ENCODE peak calls at places on chromosomes 7 and 10, in five cellular contexts. A is A549, T is PC-9, K is AG10803, W is HFFc6. X is an unnamed sample.

GRCh38 chr10:71770255-71770654 is 3.1 kb downstream of the VSIR start:
- DNase-seq in A (no peak), T (no peak), K (peak), W (no peak), X (no peak)

GRCh38 chr7:148699024-148699771 is 495 bp downstream of the CUL1 start:
- DNase-seq in A (peak), T (peak), K (peak), W (peak), X (peak)

GRCh38 chr7:41268874-41269273 is 434.0 kb downstream of the INHBA start:
- DNase-seq in A (no peak), T (no peak), K (no peak), W (no peak), X (no peak)

GRCh38 chr10:12473491-12473890 is 124.1 kb downstream of the CAMK1D start:
- DNase-seq in A (no peak), T (no peak), K (no peak), W (no peak), X (no peak)

GRCh38 chr10:103529539-103529938 is 36.0 kb downstream of the NEURL1 start:
- DNase-seq in A (no peak), T (no peak), K (no peak), W (no peak), X (no peak)

GRCh38 chr10:110547139-110547761 is 20.2 kb upstream of the SMC3 start:
- DNase-seq in A (peak), T (no peak), K (peak), W (peak), X (no peak)

GRCh38 chr7:84264341-84264740 is 69.8 kb upstream of the SEMA3A start:
- DNase-seq in A (no peak), T (no peak), K (peak), W (peak), X (no peak)

GRCh38 chr10:61943699-61944444 is 42.4 kb downstream of the ARID5B start:
- DNase-seq in A (no peak), T (peak), K (peak), W (peak), X (peak)

GRCh38 chr10:43695730-43696129 is 47.0 kb upstream of the ZNF32 start:
- DNase-seq in A (no peak), T (no peak), K (no peak), W (no peak), X (no peak)

GRCh38 chr10:110786172-110786571 is 85.6 kb upstream of the PDCD4 start:
- DNase-seq in A (no peak), T (no peak), K (no peak), W (no peak), X (no peak)

GRCh38 chr10:29448125-29448524 is 159.3 kb downstream of the LYZL1 start:
- DNase-seq in A (no peak), T (no peak), K (no peak), W (no peak), X (no peak)

GRCh38 chr7:36084485-36085091 is 68.5 kb upstream of the EEPD1 start:
- DNase-seq in A (peak), T (peak), K (peak), W (no peak), X (peak)

GRCh38 chr10:34813626-34814227 is 1.4 kb downstream of the PARD3 start:
- DNase-seq in A (peak), T (peak), K (peak), W (peak), X (no peak)

GRCh38 chr10:97911217-97911616 is 61.6 kb downstream of the GOLGA7B start:
- DNase-seq in A (no peak), T (no peak), K (no peak), W (no peak), X (no peak)

GRCh38 chr10:126924915-126925300 is 19.7 kb downstream of the DOCK1 start:
- DNase-seq in A (no peak), T (no peak), K (no peak), W (peak), X (no peak)

GRCh38 chr7:112892263-112892662 is 102.1 kb upstream of the TMEM168 start:
- DNase-seq in A (peak), T (no peak), K (peak), W (peak), X (no peak)

GRCh38 chr10:15293862-15294835 is 76.9 kb downstream of the FAM171A1 start:
- DNase-seq in A (no peak), T (no peak), K (peak), W (peak), X (no peak)

GRCh38 chr7:150974468-150975391 is 3.4 kb downstream of the KCNH2 start:
- DNase-seq in A (peak), T (peak), K (no peak), W (no peak), X (peak)

GRCh38 chr10:124792998-124793352 is 1.3 kb upstream of the EEF1AKMT2 start:
- DNase-seq in A (no peak), T (no peak), K (no peak), W (no peak), X (no peak)

GRCh38 chr7:133770863-133771492 is 356.2 kb upstream of the LRGUK start:
- DNase-seq in A (peak), T (no peak), K (peak), W (peak), X (peak)

GRCh38 chr10:79146611-79147130 is 77.9 kb downstream of the ZMIZ1 start:
- DNase-seq in A (no peak), T (no peak), K (peak), W (no peak), X (no peak)

GRCh38 chr7:30594055-30594539 is 581 bp upstream of the GARS1 start:
- DNase-seq in A (peak), T (peak), K (peak), W (peak), X (peak)

GRCh38 chr7:111775205-111775604 is 212.9 kb upstream of the IMMP2L start:
- DNase-seq in A (no peak), T (no peak), K (no peak), W (no peak), X (no peak)

GRCh38 chr7:155001756-155002410 is 1.0 kb downstream of the PAXIP1 start:
- DNase-seq in A (peak), T (peak), K (peak), W (peak), X (peak)

GRCh38 chr10:44415121-44415520 is 30.2 kb upstream of the CXCL12 start:
- DNase-seq in A (no peak), T (no peak), K (peak), W (peak), X (no peak)

GRCh38 chr10:113139695-113140094 is 189.6 kb downstream of the TCF7L2 start:
- DNase-seq in A (no peak), T (no peak), K (peak), W (peak), X (no peak)
- TF ChIP-seq CTCF in A (peak), T (no peak), K (peak), W (peak), X (no peak)

GRCh38 chr10:93415693-93416092 is 66.4 kb downstream of the MYOF start:
- DNase-seq in A (no peak), T (no peak), K (no peak), W (no peak), X (no peak)
- TF ChIP-seq CTCF in A (peak), T (peak), K (peak), W (peak), X (no peak)

DNA sequence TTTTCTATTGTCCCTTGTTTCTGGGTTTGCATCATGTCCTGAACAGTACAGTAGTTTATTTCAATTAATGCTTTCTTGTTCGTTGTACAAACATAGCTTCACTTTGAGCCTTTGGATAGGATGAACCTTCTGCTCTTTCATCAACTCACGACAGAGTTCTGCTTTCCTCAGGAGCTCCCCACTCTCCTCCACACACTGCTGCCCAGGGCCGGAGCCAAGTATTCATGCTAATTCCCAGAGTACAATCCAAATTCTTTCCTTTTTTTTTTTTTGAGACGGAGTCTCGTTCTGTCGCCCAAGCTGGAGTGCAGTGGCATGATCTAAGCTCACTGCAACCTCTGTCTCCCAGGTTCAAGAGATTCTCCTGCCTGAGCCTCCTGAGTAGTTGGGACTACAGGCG is 7.5 kb upstream of the NUP205 start:
- DNase-seq in A (no peak), T (no peak), K (no peak), W (no peak), X (no peak)
- TF ChIP-seq CTCF in A (no peak), T (no peak), K (no peak), W (no peak), X (no peak)

DNA sequence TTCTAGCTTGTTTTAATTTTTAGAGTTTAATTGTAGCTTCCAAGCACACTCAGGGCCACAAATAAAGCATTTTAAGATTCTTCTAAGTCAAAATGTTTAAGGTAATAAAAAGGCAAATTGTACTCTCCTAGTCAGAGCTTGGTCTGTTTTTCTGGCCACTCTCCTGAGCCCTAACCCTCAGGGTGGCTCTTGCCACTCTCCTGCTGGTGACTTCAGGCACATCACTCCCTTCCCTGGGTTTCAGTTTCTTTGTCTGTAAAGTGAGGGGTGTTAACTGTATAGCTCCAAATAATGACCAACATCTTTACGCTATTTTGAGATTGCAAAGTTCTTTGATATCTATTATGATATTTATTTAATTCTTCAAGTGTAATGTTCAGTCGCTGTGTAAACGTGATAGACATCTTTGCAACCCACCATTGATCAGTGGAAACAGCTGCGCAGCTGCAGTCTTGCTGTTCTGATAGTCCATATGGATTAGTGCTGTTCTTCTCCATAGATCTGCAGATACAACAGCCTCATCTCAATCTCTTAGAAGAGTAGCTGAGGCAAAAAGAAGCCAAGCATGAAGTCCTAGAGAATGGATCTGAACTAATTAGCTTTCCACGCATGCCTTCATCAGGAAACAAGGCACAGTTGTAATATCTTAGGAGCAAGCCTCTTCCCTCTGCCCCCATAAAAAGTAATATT is 189.9 kb downstream of the PLPP4 start:
- DNase-seq in A (no peak), T (no peak), K (no peak), W (no peak), X (no peak)
- TF ChIP-seq CTCF in A (no peak), T (no peak), K (peak), W (no peak), X (no peak)

GRCh38 chr7:55538538-55538937 is 33.8 kb downstream of the VOPP1 start:
- DNase-seq in A (no peak), T (no peak), K (peak), W (peak), X (no peak)

GRCh38 chr7:55534916-55535636 is 37.2 kb downstream of the VOPP1 start:
- DNase-seq in A (no peak), T (no peak), K (no peak), W (no peak), X (no peak)

GRCh38 chr7:55537458-55537825 is 34.9 kb downstream of the VOPP1 start:
- DNase-seq in A (no peak), T (no peak), K (no peak), W (no peak), X (no peak)

GRCh38 chr7:55535637-55536016 is 36.7 kb downstream of the VOPP1 start:
- DNase-seq in A (no peak), T (no peak), K (no peak), W (no peak), X (no peak)

GRCh38 chr7:55536619-55537457 is 35.5 kb downstream of the VOPP1 start:
- DNase-seq in A (no peak), T (no peak), K (no peak), W (no peak), X (no peak)
- TF ChIP-seq CTCF in A (no peak), T (no peak), K (no peak), W (peak), X (no peak)

DNA sequence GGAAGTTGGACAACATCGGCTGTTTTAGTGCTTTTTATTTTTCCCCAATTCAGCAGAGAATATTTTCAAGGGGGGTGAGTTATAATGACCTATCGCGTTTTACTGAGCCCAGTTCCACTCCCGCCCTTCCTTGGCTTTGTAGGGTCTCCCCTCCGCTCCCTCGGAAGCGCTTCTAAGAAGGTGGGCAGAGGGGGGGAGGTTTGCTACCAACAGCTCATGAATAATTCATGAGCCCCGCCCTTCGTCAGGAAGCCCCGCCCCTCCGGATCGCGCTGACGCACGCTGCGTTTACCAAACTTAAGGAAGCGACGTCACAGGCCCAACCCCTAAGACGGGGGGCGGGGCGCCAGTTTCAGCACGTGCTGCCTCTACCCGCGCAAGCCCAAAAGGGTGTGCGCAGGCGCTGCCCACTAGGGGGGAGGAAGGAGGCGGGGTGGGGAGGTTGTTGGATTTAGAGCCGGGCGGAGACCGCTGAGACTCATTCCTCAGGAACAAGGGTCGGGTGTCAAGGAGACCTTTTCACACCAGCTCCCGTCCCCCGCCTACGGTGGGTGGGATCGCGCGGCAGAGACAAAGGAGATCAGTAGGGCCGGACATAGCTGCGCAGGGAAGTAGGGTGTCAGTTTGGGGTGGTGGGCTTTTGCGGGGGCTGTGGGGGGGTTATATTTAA is 529 bp upstream of the MEPCE start:
- DNase-seq in A (peak), T (peak), K (peak), W (peak), X (peak)
- TF ChIP-seq CTCF in A (no peak), T (no peak), K (peak), W (peak), X (no peak)

DNA sequence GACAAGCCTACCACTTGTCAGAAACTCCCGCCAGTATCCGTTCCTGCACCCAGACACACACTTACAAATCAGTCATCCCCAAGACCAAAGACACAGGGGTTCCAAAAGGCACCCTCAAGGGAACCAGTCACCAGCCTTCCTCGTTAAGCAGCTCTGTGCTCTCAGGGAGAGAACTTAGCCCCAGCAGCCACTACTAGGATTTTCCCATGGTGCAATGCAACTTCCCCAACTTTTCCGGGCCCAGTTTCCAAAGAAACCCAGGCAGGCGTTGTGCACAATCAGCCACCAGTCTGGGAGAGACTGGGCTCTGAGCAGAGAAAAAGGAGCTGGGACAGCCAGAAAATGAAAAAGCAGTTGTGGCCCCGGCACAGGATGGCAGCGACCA is 1.2 kb downstream of the DLG5 start:
- DNase-seq in A (peak), T (no peak), K (peak), W (peak), X (peak)
- TF ChIP-seq CTCF in A (no peak), T (no peak), K (no peak), W (no peak), X (no peak)

GRCh38 chr10:23693398-23693797 is 254.5 kb downstream of the OTUD1 start:
- DNase-seq in A (peak), T (no peak), K (no peak), W (no peak), X (peak)
- TF ChIP-seq CTCF in A (no peak), T (no peak), K (no peak), W (no peak), X (no peak)

DNA sequence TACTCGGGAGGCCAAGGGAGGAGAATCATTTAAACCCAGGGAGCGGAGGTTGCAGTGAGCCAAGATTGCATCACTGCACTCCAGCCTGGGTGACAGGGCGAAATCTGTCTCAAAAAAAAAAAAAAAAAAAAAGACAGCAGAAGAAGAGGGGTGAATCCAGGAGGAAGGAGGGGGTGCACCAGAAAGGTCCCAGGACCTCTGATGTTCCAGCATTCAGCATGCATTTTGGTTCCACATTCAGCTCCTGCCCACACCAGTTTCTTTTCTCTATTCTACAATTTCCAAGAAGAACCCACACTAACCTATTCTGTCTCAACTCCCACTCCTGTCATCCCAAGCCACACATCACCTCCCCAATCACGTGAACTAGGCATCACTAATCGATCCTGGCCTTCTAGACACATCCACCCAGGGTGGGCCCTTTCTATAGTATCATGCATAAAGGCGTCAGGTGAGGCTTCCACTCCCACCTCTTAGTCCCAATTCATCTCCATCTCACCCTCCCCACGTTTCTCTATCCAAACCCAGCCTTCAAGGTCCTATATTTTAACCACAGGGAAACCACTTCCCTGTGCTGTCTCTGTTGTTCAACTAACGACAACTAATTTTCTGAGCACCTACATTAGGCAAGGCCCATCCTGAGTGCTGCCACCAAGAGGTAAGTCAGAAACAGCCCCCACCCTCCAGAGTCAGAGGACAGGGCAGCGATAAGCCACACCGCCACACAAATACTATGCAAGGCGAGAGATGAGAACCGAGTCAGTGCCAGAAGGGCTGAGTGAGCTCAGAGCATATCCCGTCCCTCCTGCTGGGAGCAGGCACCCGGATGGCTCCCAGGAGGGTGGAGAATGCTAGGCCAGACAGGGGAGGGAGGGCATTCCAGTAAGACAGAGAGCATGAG is 2.2 kb downstream of the ANXA11 start:
- DNase-seq in A (peak), T (peak), K (peak), W (peak), X (peak)
- TF ChIP-seq CTCF in A (peak), T (no peak), K (peak), W (peak), X (peak)

X was measured in Calu3.